ENCODE peak calls at places on chromosomes 11 and 22, in five cellular contexts. I is T-helper 17 cell, Q is lower lobe of right lung, O is neuronal stem cell, M is A549. R is an unnamed sample.

GRCh38 chr11:2300290-2300935 is 1.3 kb downstream of the C11orf21 start:
- DNase-seq in I (no peak), Q (no peak), O (no peak), M (no peak), R (peak; percentile 79)

GRCh38 chr11:120339394-120339890 is 3.2 kb downstream of the ARHGEF12 start:
- DNase-seq in I (no peak), Q (no peak), O (no peak), M (no peak), R (no peak)

GRCh38 chr22:23138584-23139469 is 3.0 kb downstream of the RSPH14 start:
- DNase-seq in I (no peak), Q (no peak), O (no peak), M (no peak), R (no peak)

GRCh38 chr22:44928711-44929347 is 81.0 kb downstream of the PHF21B start:
- DNase-seq in I (no peak), Q (peak; percentile 32), O (no peak), M (no peak), R (no peak)

GRCh38 chr11:1870721-1871466 is 18.0 kb downstream of the LSP1 start:
- DNase-seq in I (no peak), Q (peak; percentile 74), O (no peak), M (no peak), R (no peak)

GRCh38 chr11:118295834-118296454 is 8.6 kb upstream of the CD3E start:
- DNase-seq in I (no peak), Q (no peak), O (no peak), M (no peak), R (no peak)

GRCh38 chr11:88332851-88333250 is 4.7 kb downstream of the CTSC start:
- DNase-seq in I (no peak), Q (no peak), O (no peak), M (no peak), R (no peak)

GRCh38 chr11:27294654-27295053 is 68.4 kb downstream of the CCDC34 start:
- DNase-seq in I (no peak), Q (no peak), O (no peak), M (no peak), R (no peak)

GRCh38 chr11:43269229-43269928 is 42.4 kb upstream of the API5 start:
- DNase-seq in I (no peak), Q (no peak), O (no peak), M (no peak), R (no peak)

GRCh38 chr11:6012055-6012668 is 5.4 kb upstream of the OR56A4 start:
- DNase-seq in I (no peak), Q (no peak), O (no peak), M (no peak), R (no peak)

GRCh38 chr22:50621948-50622722 is 5.8 kb downstream of the ARSA start:
- DNase-seq in I (no peak), Q (no peak), O (no peak), M (no peak), R (no peak)

GRCh38 chr11:7413961-7414728 is 71.2 kb upstream of the OLFML1 start:
- DNase-seq in I (no peak), Q (no peak), O (no peak), M (no peak), R (no peak)

GRCh38 chr11:32333335-32333991 is 101.9 kb downstream of the WT1 start:
- DNase-seq in I (peak; percentile 14), Q (peak; percentile 68), O (peak; percentile 51), M (peak; percentile 73), R (peak; percentile 84)

GRCh38 chr11:118896921-118897591 is 13.4 kb downstream of the CXCR5 start:
- DNase-seq in I (no peak), Q (no peak), O (no peak), M (no peak), R (no peak)

GRCh38 chr22:20230777-20231420 is 37.2 kb downstream of the RTN4R start:
- DNase-seq in I (no peak), Q (no peak), O (no peak), M (no peak), R (no peak)

GRCh38 chr22:39686178-39686620 is 115.6 kb downstream of the CACNA1I start:
- DNase-seq in I (no peak), Q (no peak), O (no peak), M (no peak), R (peak; percentile 73)

GRCh38 chr11:285021-285893 is 3.7 kb upstream of the PGGHG start:
- DNase-seq in I (no peak), Q (no peak), O (no peak), M (no peak), R (peak; percentile 35)

GRCh38 chr11:74546752-74547151 is 45.6 kb upstream of the POLD3 start:
- DNase-seq in I (no peak), Q (no peak), O (no peak), M (no peak), R (no peak)

GRCh38 chr22:38469306-38469781 is 1.4 kb downstream of the KDELR3 start:
- DNase-seq in I (no peak), Q (peak; percentile 21), O (no peak), M (no peak), R (peak; percentile 30)

DNA sequence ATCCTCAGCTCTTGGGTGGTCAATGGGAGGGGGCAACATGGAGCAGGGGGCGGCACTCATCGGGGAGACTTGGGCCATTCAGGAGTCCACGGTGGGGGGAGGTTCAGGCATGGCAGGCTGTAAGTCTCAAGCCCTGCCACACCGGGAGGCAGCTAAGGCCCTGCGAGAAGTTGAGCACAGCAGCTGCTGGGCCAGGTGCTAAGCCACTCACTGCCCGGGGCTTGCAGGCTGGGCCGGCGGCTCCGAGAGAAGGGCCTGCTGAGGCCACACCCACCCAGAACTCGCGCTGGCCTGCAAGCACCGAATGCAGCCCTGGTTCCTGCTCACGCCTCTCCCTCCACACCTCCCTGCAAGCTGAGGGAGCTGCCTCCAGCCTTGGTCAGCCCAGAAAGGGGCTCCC is 131.4 kb downstream of the OR4C45 start:
- DNase-seq in I (no peak), Q (no peak), O (no peak), M (no peak), R (peak; percentile 64)
- H3K9me3 ChIP-seq in I (no peaks in the 10 kb centered on the region), Q (no peaks in the 10 kb centered on the region), O (no peaks in the 10 kb centered on the region), M (no peaks in the 10 kb centered on the region), R (peaks cover 33% of the 10 kb centered on the region)

GRCh38 chr11:99960536-99960935 is 726.6 kb upstream of the ARHGAP42 start:
- DNase-seq in I (no peak), Q (no peak), O (no peak), M (no peak), R (no peak)
- H3K9me3 ChIP-seq in I (no peaks in the 10 kb centered on the region), Q (no peaks in the 10 kb centered on the region), O (no peaks in the 10 kb centered on the region), M (no peaks in the 10 kb centered on the region), R (no peaks in the 10 kb centered on the region)

DNA sequence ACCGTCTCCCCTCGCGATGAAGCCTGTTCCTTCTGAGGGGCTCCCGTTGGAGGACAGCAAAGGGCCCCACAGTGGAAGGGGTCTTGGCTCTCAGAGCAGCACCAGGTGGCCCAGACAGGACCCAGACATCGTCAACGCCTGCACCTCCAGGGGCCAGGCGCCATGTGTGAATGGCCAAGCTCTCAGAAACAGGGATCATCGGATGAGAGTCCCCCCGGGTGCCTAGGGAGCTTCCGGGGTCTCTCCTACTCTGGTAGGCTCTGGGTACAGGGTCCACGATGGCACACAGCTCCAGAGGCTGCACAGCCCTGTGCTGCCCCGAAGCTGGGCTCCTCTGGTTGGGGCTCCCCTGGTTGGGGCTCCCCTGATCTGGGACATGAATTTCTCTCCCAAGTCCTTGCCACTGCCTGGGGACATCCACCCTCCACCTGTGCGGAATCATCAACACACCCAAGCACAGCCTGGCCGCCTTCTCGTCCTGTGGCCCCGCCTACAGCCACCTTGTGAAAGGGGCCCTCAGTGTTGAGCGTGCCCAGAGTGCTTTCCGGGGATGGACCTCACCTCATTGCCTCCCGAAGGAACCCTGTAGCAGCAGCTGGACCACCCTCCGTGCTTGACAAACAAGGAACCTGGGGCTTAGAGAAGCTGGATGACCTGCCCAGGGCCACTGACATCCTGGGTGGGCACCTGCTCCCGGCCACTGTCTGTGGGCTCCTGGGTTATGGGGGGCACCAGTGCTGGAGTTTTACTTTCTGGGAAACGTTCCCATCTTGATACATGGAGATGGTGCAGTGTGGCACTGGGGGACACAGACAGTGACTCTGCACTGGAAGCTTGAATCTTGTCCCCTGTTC is 928.9 kb downstream of the BRD1 start:
- DNase-seq in I (no peak), Q (no peak), O (no peak), M (no peak), R (no peak)
- H3K9me3 ChIP-seq in I (no peaks in the 10 kb centered on the region), Q (no peaks in the 10 kb centered on the region), O (no peaks in the 10 kb centered on the region), M (no peaks in the 10 kb centered on the region), R (no peaks in the 10 kb centered on the region)

GRCh38 chr22:48065852-48066251 is 1303.4 kb downstream of the TBC1D22A start:
- DNase-seq in I (no peak), Q (no peak), O (no peak), M (no peak), R (no peak)
- H3K9me3 ChIP-seq in I (no peaks in the 10 kb centered on the region), Q (no peaks in the 10 kb centered on the region), O (no peaks in the 10 kb centered on the region), M (no peaks in the 10 kb centered on the region), R (no peaks in the 10 kb centered on the region)

GRCh38 chr11:127986073-127986472 is 601.3 kb downstream of the ETS1 start:
- DNase-seq in I (no peak), Q (no peak), O (no peak), M (no peak), R (no peak)
- H3K9me3 ChIP-seq in I (no peaks in the 10 kb centered on the region), Q (peaks cover 8% of the 10 kb centered on the region), O (peaks cover 4% of the 10 kb centered on the region), M (no peaks in the 10 kb centered on the region), R (peaks cover 11% of the 10 kb centered on the region)

GRCh38 chr11:62719302-62719978 is 7.8 kb downstream of the HNRNPUL2 start:
- DNase-seq in I (no peak), Q (no peak), O (no peak), M (no peak), R (no peak)

GRCh38 chr11:62715150-62716130 is 8.0 kb downstream of the GNG3 start:
- DNase-seq in I (no peak), Q (no peak), O (no peak), M (no peak), R (no peak)

GRCh38 chr11:62716816-62717215 is 9.3 kb downstream of the GNG3 start:
- DNase-seq in I (no peak), Q (no peak), O (no peak), M (no peak), R (no peak)

GRCh38 chr11:62713343-62713742 is 5.9 kb downstream of the GNG3 start:
- DNase-seq in I (no peak), Q (no peak), O (no peak), M (peak; percentile 52), R (peak; percentile 70)

GRCh38 chr11:62716206-62716605 is 8.7 kb downstream of the GNG3 start:
- DNase-seq in I (no peak), Q (no peak), O (no peak), M (no peak), R (no peak)
- H3K9me3 ChIP-seq in I (no peaks in the 10 kb centered on the region), Q (no peaks in the 10 kb centered on the region), O (no peaks in the 10 kb centered on the region), M (no peaks in the 10 kb centered on the region), R (no peaks in the 10 kb centered on the region)

DNA sequence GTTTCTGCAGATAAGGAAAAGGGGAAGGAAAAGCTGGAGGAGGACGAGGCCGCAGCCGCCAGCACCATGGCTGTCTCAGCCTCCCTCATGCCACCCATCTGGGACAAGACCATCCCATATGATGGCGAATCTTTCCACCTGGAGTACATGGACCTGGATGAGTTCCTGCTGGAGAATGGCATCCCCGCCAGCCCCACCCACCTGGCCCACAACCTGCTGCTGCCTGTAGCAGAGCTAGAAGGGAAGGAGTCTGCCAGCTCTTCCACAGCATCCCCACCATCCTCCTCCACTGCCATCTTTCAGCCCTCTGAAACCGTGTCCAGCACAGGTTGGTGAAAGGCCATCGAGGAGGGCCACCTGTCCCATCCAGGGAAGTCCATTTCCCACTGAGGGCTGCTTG is 5.6 kb downstream of the TEF start:
- DNase-seq in I (no peak), Q (no peak), O (no peak), M (no peak), R (no peak)
- H3K9me3 ChIP-seq in I (no peaks in the 10 kb centered on the region), Q (no peaks in the 10 kb centered on the region), O (no peaks in the 10 kb centered on the region), M (no peaks in the 10 kb centered on the region), R (no peaks in the 10 kb centered on the region)

R was measured in left lung.